ENCODE peak calls at places on chromosomes 4 and X, in eight cellular contexts. One of them, this sample, is unnamed.

GRCh38 chr4:1248262-1249147 is at the start of gene CTBP1:
- DNase-seq in M059J: peak
- DNase-seq in neural progenitor cell: peak
- DNase-seq in GM12891: peak
- DNase-seq in stimulated activated CD4-positive, alpha-beta T cell treated with anti-CD3 and anti-CD28 coated beads, Interleukin-2, amount 100 ng/mL, for 48 hours: peak
- DNase-seq in ACHN: peak
- DNase-seq in stimulated activated CD8-positive, alpha-beta memory T cell treated with anti-CD3 and anti-CD28 coated beads, Interleukin-2, amount 100 ng/mL, for 48 hours: peak
- DNase-seq in activated CD4-positive, alpha-beta T cell treated with anti-CD3 and anti-CD28 coated beads for 48 hours: peak
- DNase-seq in this sample: peak

GRCh38 chrX:53441531-53442321 is 7.6 kb upstream of the HSD17B10 start:
- DNase-seq in M059J: peak
- DNase-seq in neural progenitor cell: peak
- DNase-seq in GM12891: peak
- DNase-seq in stimulated activated CD4-positive, alpha-beta T cell treated with anti-CD3 and anti-CD28 coated beads, Interleukin-2, amount 100 ng/mL, for 48 hours: peak
- DNase-seq in ACHN: peak
- DNase-seq in stimulated activated CD8-positive, alpha-beta memory T cell treated with anti-CD3 and anti-CD28 coated beads, Interleukin-2, amount 100 ng/mL, for 48 hours: peak
- DNase-seq in activated CD4-positive, alpha-beta T cell treated with anti-CD3 and anti-CD28 coated beads for 48 hours: peak
- DNase-seq in this sample: peak

GRCh38 chr4:48944659-48945290 is 38.2 kb upstream of the OCIAD2 start:
- DNase-seq in M059J: no peak
- DNase-seq in neural progenitor cell: peak
- DNase-seq in GM12891: no peak
- DNase-seq in stimulated activated CD4-positive, alpha-beta T cell treated with anti-CD3 and anti-CD28 coated beads, Interleukin-2, amount 100 ng/mL, for 48 hours: peak
- DNase-seq in ACHN: peak
- DNase-seq in stimulated activated CD8-positive, alpha-beta memory T cell treated with anti-CD3 and anti-CD28 coated beads, Interleukin-2, amount 100 ng/mL, for 48 hours: peak
- DNase-seq in activated CD4-positive, alpha-beta T cell treated with anti-CD3 and anti-CD28 coated beads for 48 hours: peak
- DNase-seq in this sample: no peak

GRCh38 chr4:176451441-176451840 is 131.7 kb downstream of the SPCS3 start:
- DNase-seq in M059J: no peak
- DNase-seq in neural progenitor cell: peak
- DNase-seq in GM12891: no peak
- DNase-seq in stimulated activated CD4-positive, alpha-beta T cell treated with anti-CD3 and anti-CD28 coated beads, Interleukin-2, amount 100 ng/mL, for 48 hours: no peak
- DNase-seq in ACHN: no peak
- DNase-seq in stimulated activated CD8-positive, alpha-beta memory T cell treated with anti-CD3 and anti-CD28 coated beads, Interleukin-2, amount 100 ng/mL, for 48 hours: no peak
- DNase-seq in activated CD4-positive, alpha-beta T cell treated with anti-CD3 and anti-CD28 coated beads for 48 hours: no peak
- DNase-seq in this sample: no peak

GRCh38 chr4:145938618-145939177 is at the start of gene ZNF827:
- DNase-seq in M059J: peak
- DNase-seq in neural progenitor cell: peak
- DNase-seq in GM12891: no peak
- DNase-seq in stimulated activated CD4-positive, alpha-beta T cell treated with anti-CD3 and anti-CD28 coated beads, Interleukin-2, amount 100 ng/mL, for 48 hours: peak
- DNase-seq in ACHN: peak
- DNase-seq in stimulated activated CD8-positive, alpha-beta memory T cell treated with anti-CD3 and anti-CD28 coated beads, Interleukin-2, amount 100 ng/mL, for 48 hours: peak
- DNase-seq in activated CD4-positive, alpha-beta T cell treated with anti-CD3 and anti-CD28 coated beads for 48 hours: peak
- DNase-seq in this sample: peak

GRCh38 chrX:14941301-14941700 is 68.1 kb downstream of the MOSPD2 start:
- DNase-seq in M059J: no peak
- DNase-seq in neural progenitor cell: no peak
- DNase-seq in GM12891: no peak
- DNase-seq in stimulated activated CD4-positive, alpha-beta T cell treated with anti-CD3 and anti-CD28 coated beads, Interleukin-2, amount 100 ng/mL, for 48 hours: no peak
- DNase-seq in ACHN: no peak
- DNase-seq in stimulated activated CD8-positive, alpha-beta memory T cell treated with anti-CD3 and anti-CD28 coated beads, Interleukin-2, amount 100 ng/mL, for 48 hours: no peak
- DNase-seq in activated CD4-positive, alpha-beta T cell treated with anti-CD3 and anti-CD28 coated beads for 48 hours: no peak
- DNase-seq in this sample: no peak

GRCh38 chr4:153474251-153474650 is 8.1 kb downstream of the TMEM131L start:
- DNase-seq in M059J: no peak
- DNase-seq in neural progenitor cell: no peak
- DNase-seq in GM12891: no peak
- DNase-seq in stimulated activated CD4-positive, alpha-beta T cell treated with anti-CD3 and anti-CD28 coated beads, Interleukin-2, amount 100 ng/mL, for 48 hours: no peak
- DNase-seq in ACHN: no peak
- DNase-seq in stimulated activated CD8-positive, alpha-beta memory T cell treated with anti-CD3 and anti-CD28 coated beads, Interleukin-2, amount 100 ng/mL, for 48 hours: no peak
- DNase-seq in activated CD4-positive, alpha-beta T cell treated with anti-CD3 and anti-CD28 coated beads for 48 hours: no peak
- DNase-seq in this sample: no peak

GRCh38 chr4:96134806-96135205 is 294.9 kb downstream of the PDHA2 start:
- DNase-seq in M059J: no peak
- DNase-seq in neural progenitor cell: no peak
- DNase-seq in GM12891: no peak
- DNase-seq in stimulated activated CD4-positive, alpha-beta T cell treated with anti-CD3 and anti-CD28 coated beads, Interleukin-2, amount 100 ng/mL, for 48 hours: no peak
- DNase-seq in ACHN: no peak
- DNase-seq in stimulated activated CD8-positive, alpha-beta memory T cell treated with anti-CD3 and anti-CD28 coated beads, Interleukin-2, amount 100 ng/mL, for 48 hours: no peak
- DNase-seq in activated CD4-positive, alpha-beta T cell treated with anti-CD3 and anti-CD28 coated beads for 48 hours: no peak
- DNase-seq in this sample: no peak

GRCh38 chr4:153471691-153472080 is 5.5 kb downstream of the TMEM131L start:
- DNase-seq in M059J: no peak
- DNase-seq in neural progenitor cell: no peak
- DNase-seq in GM12891: no peak
- DNase-seq in stimulated activated CD4-positive, alpha-beta T cell treated with anti-CD3 and anti-CD28 coated beads, Interleukin-2, amount 100 ng/mL, for 48 hours: no peak
- DNase-seq in ACHN: no peak
- DNase-seq in stimulated activated CD8-positive, alpha-beta memory T cell treated with anti-CD3 and anti-CD28 coated beads, Interleukin-2, amount 100 ng/mL, for 48 hours: no peak
- DNase-seq in activated CD4-positive, alpha-beta T cell treated with anti-CD3 and anti-CD28 coated beads for 48 hours: peak
- DNase-seq in this sample: no peak

GRCh38 chrX:39773923-39774803 is 323.6 kb downstream of the BCOR start:
- DNase-seq in M059J: peak
- DNase-seq in neural progenitor cell: no peak
- DNase-seq in GM12891: no peak
- DNase-seq in stimulated activated CD4-positive, alpha-beta T cell treated with anti-CD3 and anti-CD28 coated beads, Interleukin-2, amount 100 ng/mL, for 48 hours: no peak
- DNase-seq in ACHN: peak
- DNase-seq in stimulated activated CD8-positive, alpha-beta memory T cell treated with anti-CD3 and anti-CD28 coated beads, Interleukin-2, amount 100 ng/mL, for 48 hours: no peak
- DNase-seq in activated CD4-positive, alpha-beta T cell treated with anti-CD3 and anti-CD28 coated beads for 48 hours: peak
- DNase-seq in this sample: no peak

GRCh38 chrX:8914636-8915035 is 113.5 kb upstream of the FAM9A start:
- DNase-seq in M059J: no peak
- DNase-seq in neural progenitor cell: no peak
- DNase-seq in GM12891: no peak
- DNase-seq in stimulated activated CD4-positive, alpha-beta T cell treated with anti-CD3 and anti-CD28 coated beads, Interleukin-2, amount 100 ng/mL, for 48 hours: no peak
- DNase-seq in ACHN: no peak
- DNase-seq in stimulated activated CD8-positive, alpha-beta memory T cell treated with anti-CD3 and anti-CD28 coated beads, Interleukin-2, amount 100 ng/mL, for 48 hours: no peak
- DNase-seq in activated CD4-positive, alpha-beta T cell treated with anti-CD3 and anti-CD28 coated beads for 48 hours: no peak
- DNase-seq in this sample: no peak

GRCh38 chrX:134625315-134625718 is 33.0 kb downstream of the PLAC1 start:
- DNase-seq in M059J: peak
- DNase-seq in neural progenitor cell: no peak
- DNase-seq in GM12891: no peak
- DNase-seq in stimulated activated CD4-positive, alpha-beta T cell treated with anti-CD3 and anti-CD28 coated beads, Interleukin-2, amount 100 ng/mL, for 48 hours: no peak
- DNase-seq in ACHN: no peak
- DNase-seq in stimulated activated CD8-positive, alpha-beta memory T cell treated with anti-CD3 and anti-CD28 coated beads, Interleukin-2, amount 100 ng/mL, for 48 hours: no peak
- DNase-seq in activated CD4-positive, alpha-beta T cell treated with anti-CD3 and anti-CD28 coated beads for 48 hours: peak
- DNase-seq in this sample: no peak

GRCh38 chrX:37667141-37667540 is 18.4 kb upstream of the XK start:
- DNase-seq in M059J: no peak
- DNase-seq in neural progenitor cell: no peak
- DNase-seq in GM12891: no peak
- DNase-seq in stimulated activated CD4-positive, alpha-beta T cell treated with anti-CD3 and anti-CD28 coated beads, Interleukin-2, amount 100 ng/mL, for 48 hours: no peak
- DNase-seq in ACHN: no peak
- DNase-seq in stimulated activated CD8-positive, alpha-beta memory T cell treated with anti-CD3 and anti-CD28 coated beads, Interleukin-2, amount 100 ng/mL, for 48 hours: no peak
- DNase-seq in activated CD4-positive, alpha-beta T cell treated with anti-CD3 and anti-CD28 coated beads for 48 hours: no peak
- DNase-seq in this sample: no peak

GRCh38 chr4:84730375-84730774 is 147.4 kb downstream of the CDS1 start:
- DNase-seq in M059J: no peak
- DNase-seq in neural progenitor cell: no peak
- DNase-seq in GM12891: no peak
- DNase-seq in stimulated activated CD4-positive, alpha-beta T cell treated with anti-CD3 and anti-CD28 coated beads, Interleukin-2, amount 100 ng/mL, for 48 hours: no peak
- DNase-seq in ACHN: no peak
- DNase-seq in stimulated activated CD8-positive, alpha-beta memory T cell treated with anti-CD3 and anti-CD28 coated beads, Interleukin-2, amount 100 ng/mL, for 48 hours: no peak
- DNase-seq in activated CD4-positive, alpha-beta T cell treated with anti-CD3 and anti-CD28 coated beads for 48 hours: no peak
- DNase-seq in this sample: no peak

GRCh38 chrX:150573702-150574101 is 5.3 kb downstream of the MTM1 start:
- DNase-seq in M059J: no peak
- DNase-seq in neural progenitor cell: no peak
- DNase-seq in GM12891: no peak
- DNase-seq in stimulated activated CD4-positive, alpha-beta T cell treated with anti-CD3 and anti-CD28 coated beads, Interleukin-2, amount 100 ng/mL, for 48 hours: peak
- DNase-seq in ACHN: no peak
- DNase-seq in stimulated activated CD8-positive, alpha-beta memory T cell treated with anti-CD3 and anti-CD28 coated beads, Interleukin-2, amount 100 ng/mL, for 48 hours: peak
- DNase-seq in activated CD4-positive, alpha-beta T cell treated with anti-CD3 and anti-CD28 coated beads for 48 hours: peak
- DNase-seq in this sample: no peak